ENCODE peak calls at places on chromosomes 5 and 9, in five cellular contexts. M is PC-3, F is left ventricle myocardium inferior, N is stomach, U is pancreas. R is an unnamed sample.

GRCh38 chr9:136855461-136856077 is 3.4 kb downstream of the MAMDC4 start:
- DNase-seq in M (no peak), F (peak; percentile 14), N (no peak), U (peak; percentile 74), R (no peak)

GRCh38 chr9:34642679-34643078 is 3.8 kb upstream of the GALT start:
- DNase-seq in M (no peak), F (no peak), N (no peak), U (no peak), R (no peak)

GRCh38 chr5:54477941-54478478 is 22.5 kb downstream of the HSPB3 start:
- DNase-seq in M (no peak), F (no peak), N (no peak), U (no peak), R (no peak)

GRCh38 chr9:33159760-33160127 is 7.4 kb downstream of the B4GALT1 start:
- DNase-seq in M (peak; percentile 50), F (peak; percentile 58), N (peak; percentile 50), U (no peak), R (peak; percentile 88)

GRCh38 chr5:126805108-126805507 is 28.2 kb downstream of the LMNB1 start:
- DNase-seq in M (no peak), F (no peak), N (no peak), U (no peak), R (no peak)

GRCh38 chr5:118675247-118675646 is 313.1 kb downstream of the DTWD2 start:
- DNase-seq in M (no peak), F (no peak), N (no peak), U (no peak), R (no peak)

GRCh38 chr9:6525326-6526040 is 112.5 kb downstream of the UHRF2 start:
- DNase-seq in M (no peak), F (no peak), N (no peak), U (no peak), R (no peak)

GRCh38 chr9:16673171-16673570 is 197.3 kb downstream of the BNC2 start:
- DNase-seq in M (no peak), F (no peak), N (no peak), U (no peak), R (no peak)

GRCh38 chr9:95038666-95039065 is 278.8 kb downstream of the FANCC start:
- DNase-seq in M (no peak), F (no peak), N (no peak), U (no peak), R (no peak)

GRCh38 chr5:140357731-140358093 is 2.3 kb upstream of the SLC4A9 start:
- DNase-seq in M (peak; percentile 93), F (peak; percentile 81), N (peak; percentile 92), U (peak; percentile 93), R (no peak)

GRCh38 chr9:77488439-77489126 is 159.5 kb downstream of the GNA14 start:
- DNase-seq in M (peak; percentile 44), F (no peak), N (no peak), U (no peak), R (no peak)

GRCh38 chr5:150918613-150919012 is 13.8 kb upstream of the ZNF300 start:
- DNase-seq in M (no peak), F (no peak), N (no peak), U (no peak), R (no peak)

GRCh38 chr9:35691757-35692301 is 2.1 kb upstream of the TPM2 start:
- DNase-seq in M (no peak), F (no peak), N (no peak), U (no peak), R (no peak)

GRCh38 chr5:101626572-101626971 is 669.5 kb downstream of the SLCO4C1 start:
- DNase-seq in M (no peak), F (no peak), N (no peak), U (no peak), R (no peak)

GRCh38 chr5:65100846-65101678 is 332.3 kb downstream of the CWC27 start:
- DNase-seq in M (peak; percentile 61), F (peak; percentile 36), N (peak; percentile 49), U (peak; percentile 36), R (no peak)

GRCh38 chr9:115587310-115587709 is 469.4 kb upstream of the TNC start:
- DNase-seq in M (no peak), F (no peak), N (no peak), U (no peak), R (no peak)

GRCh38 chr9:38686923-38687322 is 33.0 kb downstream of the FAM240B start:
- DNase-seq in M (no peak), F (no peak), N (no peak), U (no peak), R (no peak)

GRCh38 chr5:38413696-38414095 is 142.8 kb downstream of the LIFR start:
- DNase-seq in M (no peak), F (no peak), N (no peak), U (no peak), R (no peak)

GRCh38 chr9:100589582-100589981 is 11.7 kb downstream of the CAVIN4 start:
- DNase-seq in M (peak; percentile 55), F (no peak), N (no peak), U (no peak), R (no peak)

GRCh38 chr5:173029499-173029921 is 26.6 kb upstream of the CREBRF start:
- DNase-seq in M (no peak), F (no peak), N (no peak), U (no peak), R (no peak)

GRCh38 chr5:96478983-96479382 is 45.9 kb upstream of the PCSK1 start:
- DNase-seq in M (no peak), F (no peak), N (no peak), U (no peak), R (no peak)

GRCh38 chr9:115289757-115290208 is 171.8 kb upstream of the TNC start:
- DNase-seq in M (no peak), F (no peak), N (no peak), U (no peak), R (no peak)

GRCh38 chr5:179227578-179228311 is 117.5 kb downstream of the ADAMTS2 start:
- DNase-seq in M (no peak), F (no peak), N (no peak), U (no peak), R (no peak)

GRCh38 chr9:14846871-14847311 is 63.3 kb downstream of the FREM1 start:
- DNase-seq in M (peak; percentile 64), F (peak; percentile 48), N (peak; percentile 32), U (peak; percentile 48), R (no peak)

GRCh38 chr9:95667789-95668188 is 151.0 kb upstream of the PTCH1 start:
- DNase-seq in M (no peak), F (no peak), N (no peak), U (no peak), R (no peak)

GRCh38 chr5:131640043-131640856 is 5.2 kb upstream of the RAPGEF6 start:
- DNase-seq in M (peak; percentile 37), F (no peak), N (no peak), U (no peak), R (no peak)

GRCh38 chr5:3778000-3778570 is 182.5 kb downstream of the IRX1 start:
- DNase-seq in M (no peak), F (no peak), N (no peak), U (no peak), R (no peak)

GRCh38 chr5:121967187-121967586 is 5.4 kb downstream of the SRFBP1 start:
- DNase-seq in M (peak; percentile 33), F (no peak), N (no peak), U (no peak), R (no peak)

DNA sequence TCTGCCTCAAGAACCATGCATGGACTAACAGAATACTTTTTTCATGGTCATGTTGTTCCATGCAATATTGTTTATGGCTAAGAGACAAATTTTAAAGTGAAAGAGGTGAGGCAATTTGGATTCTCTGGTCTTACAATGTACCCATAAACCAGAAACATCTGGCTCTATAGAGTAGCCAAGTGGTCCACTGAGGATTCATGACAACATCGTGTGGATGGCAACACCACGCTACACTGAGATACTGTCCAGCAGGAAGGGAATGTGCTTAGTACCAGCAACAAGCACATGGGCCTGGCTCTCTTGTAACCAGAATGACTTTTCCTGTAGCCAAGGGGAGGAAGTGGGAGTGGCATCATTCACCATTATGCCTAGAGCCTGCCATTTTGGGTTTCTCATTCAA is 218.2 kb downstream of the GADD45G start:
- DNase-seq in M (no peak), F (no peak), N (no peak), U (no peak), R (no peak)
- H3K27ac ChIP-seq in M (no peak overlapping the region), F (no peak overlapping the region), N (no peak overlapping the region), U (no peak overlapping the region), R (no peak overlapping the region)

GRCh38 chr9:104258289-104259045 is 164.4 kb downstream of the SMC2 start:
- DNase-seq in M (no peak), F (no peak), N (no peak), U (no peak), R (no peak)
- H3K27ac ChIP-seq in M (no peak overlapping the region), F (no peak overlapping the region), N (no peak overlapping the region), U (no peak overlapping the region), R (no peak overlapping the region)

DNA sequence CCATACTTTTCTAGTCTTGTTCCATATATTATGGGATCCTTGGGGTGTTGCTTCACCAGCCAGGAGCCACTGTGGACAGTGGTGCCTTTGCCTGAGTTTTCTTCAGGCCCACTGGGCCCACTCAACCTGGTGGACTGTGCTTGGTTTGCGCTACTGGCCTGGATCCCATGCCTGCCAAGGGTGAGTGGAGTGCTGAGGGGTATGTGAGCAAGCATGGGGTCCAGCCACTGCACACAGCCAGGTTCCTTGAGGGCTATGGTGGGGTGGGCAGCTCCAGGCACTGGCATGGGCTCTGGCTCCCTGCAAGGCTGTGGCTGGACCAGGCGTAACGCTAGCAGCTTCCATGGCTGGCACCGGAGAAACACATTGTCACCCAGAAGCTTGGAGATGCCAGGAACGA is 13.2 kb upstream of the PRR16 start:
- DNase-seq in M (no peak), F (no peak), N (no peak), U (peak; percentile 29), R (no peak)
- H3K27ac ChIP-seq in M (no peak overlapping the region), F (no peak overlapping the region), N (no peak overlapping the region), U (no peak overlapping the region), R (no peak overlapping the region)

DNA sequence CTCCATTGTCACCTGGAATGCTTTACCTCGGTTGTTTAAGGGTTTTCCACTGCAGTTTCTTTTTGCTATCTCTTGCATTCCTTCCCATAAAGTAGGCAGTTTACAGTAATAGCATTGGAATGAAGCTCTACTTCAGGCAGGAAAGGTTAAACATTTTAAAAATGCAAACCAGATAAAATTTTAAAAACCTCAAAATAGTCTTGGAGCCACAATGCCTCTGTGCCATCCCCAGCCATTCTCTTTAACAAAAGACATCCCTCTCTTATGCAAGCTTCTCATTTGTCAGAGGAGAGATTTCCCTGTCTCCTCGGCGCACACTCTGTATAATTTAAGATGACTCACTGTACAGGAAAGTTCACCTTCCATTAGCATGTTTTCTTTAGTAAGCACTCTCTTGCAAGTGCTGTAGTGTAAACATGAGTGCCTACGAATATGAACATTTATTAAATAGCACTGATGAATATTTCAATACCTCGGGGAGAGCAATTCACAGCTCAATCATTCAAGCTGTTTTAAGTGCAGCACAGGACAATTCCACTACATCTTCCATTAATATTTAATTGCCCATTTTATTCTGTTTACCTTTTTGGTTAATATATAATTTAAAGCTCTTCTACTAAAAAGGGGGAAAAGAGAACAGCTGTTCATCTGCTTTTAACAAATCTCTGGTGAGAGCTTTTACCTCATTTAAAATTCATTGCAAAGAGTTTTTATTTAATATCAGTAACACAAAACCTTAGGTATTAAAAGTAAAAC is 343.6 kb downstream of the SPATA31D1 start:
- DNase-seq in M (peak; percentile 75), F (no peak), N (no peak), U (no peak), R (no peak)
- H3K27ac ChIP-seq in M (peak overlapping the region; percentile 76), F (no peak overlapping the region), N (no peak overlapping the region), U (no peak overlapping the region), R (no peak overlapping the region)

GRCh38 chr5:113678924-113679575 is 165.6 kb downstream of the YTHDC2 start:
- DNase-seq in M (peak; percentile 70), F (no peak), N (no peak), U (no peak), R (no peak)
- H3K27ac ChIP-seq in M (no peak overlapping the region), F (no peak overlapping the region), N (no peak overlapping the region), U (no peak overlapping the region), R (no peak overlapping the region)

GRCh38 chr5:66982514-66982913 is 214.1 kb downstream of the CD180 start:
- DNase-seq in M (no peak), F (no peak), N (no peak), U (no peak), R (no peak)
- H3K27ac ChIP-seq in M (no peak overlapping the region), F (peak overlapping the region; percentile 55), N (no peak overlapping the region), U (no peak overlapping the region), R (no peak overlapping the region)

R was measured in vagina.